ENCODE peak calls at places on chromosomes 16 and 17, in four cellular contexts. Q is posterior cingulate gyrus, B is cortex of kidney, K is dermis microvascular lymphatic vessel endothelial cell. P is an unnamed sample.
A peak's percentile ranks its signal among the peaks of the same experiment; 100 is the strongest.

GRCh38 chr17:64658931-64659330 is 3.2 kb downstream of the SMURF2 start:
- DNase-seq in B (no peak), Q (no peak), K (peak; percentile 74), P (no peak)

GRCh38 chr17:56597495-56597990 is 4.0 kb downstream of the NOG start:
- DNase-seq in K (peak; percentile 13), Q (no peak), B (no peak), P (no peak)

GRCh38 chr17:73855933-73856332 is 211.7 kb upstream of the SDK2 start:
- DNase-seq in B (no peak), Q (no peak), K (no peak), P (no peak)

GRCh38 chr17:9842057-9842758 is 16.5 kb downstream of the GLP2R start:
- DNase-seq in B (no peak), Q (no peak), K (no peak), P (no peak)

GRCh38 chr17:4895676-4896331 is 3.5 kb upstream of the C17orf107 start:
- DNase-seq in Q (no peak), K (no peak), B (no peak), P (no peak)

GRCh38 chr16:17305694-17306093 is 165.1 kb downstream of the XYLT1 start:
- DNase-seq in K (no peak), B (no peak), Q (no peak), P (no peak)

GRCh38 chr16:87469186-87469585 is 23.6 kb downstream of the ZCCHC14 start:
- DNase-seq in Q (no peak), B (no peak), K (no peak), P (no peak)

GRCh38 chr16:85005278-85006069 is 5.9 kb downstream of the ZDHHC7 start:
- DNase-seq in K (no peak), B (no peak), Q (no peak), P (no peak)

GRCh38 chr16:52825882-52826281 is 226.8 kb downstream of the CHD9NB start:
- DNase-seq in Q (no peak), K (no peak), B (no peak), P (no peak)

GRCh38 chr17:38674013-38674748 is 576 bp downstream of the EPOP start:
- DNase-seq in Q (no peak), K (no peak), B (no peak), P (no peak)

GRCh38 chr16:65032397-65032796 is 89.5 kb downstream of the CDH11 start:
- DNase-seq in Q (no peak), B (no peak), K (no peak), P (no peak)

GRCh38 chr16:1097800-1098199 is 1.8 kb upstream of the C1QTNF8 start:
- DNase-seq in K (no peak), B (no peak), Q (no peak), P (no peak)

GRCh38 chr17:39703913-39704312 is 4.0 kb downstream of the ERBB2 start:
- DNase-seq in K (no peak), B (no peak), Q (no peak), P (no peak)

GRCh38 chr17:72632026-72632684 is 460.3 kb downstream of the SLC39A11 start:
- DNase-seq in K (no peak), B (no peak), Q (no peak), P (no peak)

GRCh38 chr17:58325289-58325726 is 3.3 kb downstream of the TSPOAP1 start:
- DNase-seq in Q (no peak), B (no peak), K (no peak), P (no peak)

GRCh38 chr16:89722392-89723278 is 1.3 kb downstream of the ZNF276 start:
- DNase-seq in Q (peak; percentile 19), B (no peak), K (peak; percentile 62), P (peak; percentile 51)

GRCh38 chr17:1386265-1386664 is 13.8 kb downstream of the YWHAE start:
- DNase-seq in B (no peak), Q (no peak), K (no peak), P (no peak)

GRCh38 chr17:68396795-68397536 is 60.3 kb downstream of the WIPI1 start:
- DNase-seq in B (no peak), K (no peak), Q (no peak), P (no peak)

GRCh38 chr17:44375196-44376017 is 11.8 kb upstream of the FAM171A2 start:
- DNase-seq in Q (no peak), B (no peak), K (no peak), P (no peak)

GRCh38 chr17:43342601-43342905 is 56.2 kb upstream of the ARL4D start:
- DNase-seq in Q (no peak), B (no peak), K (no peak), P (no peak)